ENCODE peak calls at places on chromosomes 5 and 9, in nine cellular contexts. K is CD8-positive, alpha-beta T cell; B is tibial artery; V is choroid plexus epithelial cell; J is hepatocyte; C is HL-60; R is cardiac muscle cell; L is omental fat pad; D is ascending aorta. P is an unnamed sample.

GRCh38 chr9:15867334-15867733 is 314.5 kb downstream of the CCDC171 start:
- DNase-seq in K (no peak), B (no peak), V (no peak), J (no peak), C (no peak), R (no peak), L (no peak), D (no peak), P (no peak)

GRCh38 chr5:143592648-143593047 is 189.2 kb upstream of the NR3C1 start:
- DNase-seq in K (no peak), B (no peak), V (peak; percentile 83), J (no peak), C (no peak), R (peak; percentile 60), L (no peak), D (no peak), P (no peak)

GRCh38 chr5:67209141-67209771 is 12.7 kb upstream of the CD180 start:
- DNase-seq in K (peak; percentile 32), B (no peak), V (peak; percentile 86), J (peak; percentile 86), C (peak; percentile 23), R (peak; percentile 86), L (no peak), D (peak; percentile 81), P (no peak)

GRCh38 chr5:59115345-59115744 is 532.5 kb downstream of the RAB3C start:
- DNase-seq in K (no peak), B (no peak), V (peak; percentile 74), J (no peak), C (no peak), R (peak; percentile 48), L (no peak), D (no peak), P (no peak)

GRCh38 chr9:107597743-107598217 is 108.2 kb upstream of the KLF4 start:
- DNase-seq in K (no peak), B (no peak), V (no peak), J (peak; percentile 60), C (no peak), R (no peak), L (no peak), D (no peak), P (no peak)

GRCh38 chr5:67059747-67060490 is 136.7 kb downstream of the CD180 start:
- DNase-seq in K (no peak), B (no peak), V (peak; percentile 92), J (no peak), C (no peak), R (peak; percentile 74), L (no peak), D (no peak), P (no peak)

GRCh38 chr5:118486647-118487046 is 501.7 kb downstream of the DTWD2 start:
- DNase-seq in K (no peak), B (no peak), V (no peak), J (peak; percentile 7), C (no peak), R (no peak), L (no peak), D (no peak), P (no peak)

GRCh38 chr5:116572375-116573278 is 2.0 kb downstream of the SEMA6A start:
- DNase-seq in K (no peak), B (peak; percentile 65), V (peak; percentile 13), J (peak; percentile 59), C (no peak), R (no peak), L (no peak), D (no peak), P (no peak)

GRCh38 chr9:91346644-91347043 is 15.1 kb downstream of the AUH start:
- DNase-seq in K (no peak), B (no peak), V (peak; percentile 17), J (no peak), C (no peak), R (no peak), L (no peak), D (no peak), P (no peak)

DNA sequence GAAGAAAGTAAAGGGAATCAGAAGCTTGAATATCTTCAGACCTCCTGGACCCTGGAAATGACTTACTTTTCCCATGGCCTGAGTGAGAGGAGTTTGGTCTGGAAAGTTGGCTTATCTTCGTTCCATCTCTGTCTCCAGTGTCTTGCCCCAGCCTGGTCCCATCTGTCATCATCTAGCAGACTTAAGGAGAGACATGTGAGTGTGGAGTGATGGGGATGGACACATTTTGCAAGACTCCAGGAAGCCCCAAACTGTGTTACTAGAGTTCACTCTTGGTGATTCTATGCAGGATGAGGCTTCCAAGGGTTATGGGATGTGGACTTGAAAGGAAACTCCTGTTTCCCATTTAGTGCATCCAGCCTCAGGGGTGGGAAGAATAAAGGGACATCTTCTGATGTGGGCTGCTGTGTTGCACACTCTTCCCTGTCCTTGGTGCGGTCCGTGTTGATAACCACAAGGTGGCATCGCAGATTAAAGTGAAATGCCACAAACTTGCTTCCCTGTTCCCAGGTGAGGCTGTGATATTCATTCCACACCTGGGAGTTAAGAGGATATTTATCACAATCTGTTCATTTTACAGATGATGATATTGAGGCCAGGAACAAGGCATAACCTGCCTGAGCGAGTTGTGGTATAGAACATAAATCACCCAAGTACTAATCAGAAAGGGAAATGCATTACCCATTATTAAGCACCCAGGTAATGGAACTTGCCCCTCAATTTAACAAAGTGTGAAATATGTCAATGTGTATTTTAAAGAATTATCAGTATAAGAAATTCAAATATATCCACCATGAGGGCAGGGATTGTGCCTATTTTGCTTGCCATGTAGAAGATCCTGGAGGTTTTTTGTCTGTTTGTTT is 269.9 kb upstream of the PAPPA start:
- DNase-seq in K (no peak), B (no peak), V (peak; percentile 81), J (peak; percentile 67), C (no peak), R (peak; percentile 65), L (no peak), D (no peak), P (no peak)
- TF ChIP-seq CTCF in K (no peak), B (peak; percentile 39), V (peak; percentile 84), J (peak; percentile 62), C (no peak), R (peak; percentile 73), L (no peak), D (no peak), P (no peak)

GRCh38 chr9:36100532-36100931 is 36.0 kb upstream of the GLIPR2 start:
- DNase-seq in K (no peak), B (no peak), V (no peak), J (no peak), C (no peak), R (peak; percentile 57), L (no peak), D (no peak), P (no peak)
- TF ChIP-seq CTCF in K (no peak), B (no peak), V (peak; percentile 29), J (no peak), C (no peak), R (peak; percentile 14), L (no peak), D (no peak), P (no peak)

GRCh38 chr5:163437309-163438182 is at the start of gene CCNG1:
- DNase-seq in K (peak; percentile 82), B (peak; percentile 97), V (peak; percentile 98), J (peak; percentile 97), C (peak; percentile 75), R (peak; percentile 98), L (peak; percentile 84), D (peak; percentile 97), P (peak; percentile 76)
- TF ChIP-seq CTCF in K (no peak), B (no peak), V (no peak), J (no peak), C (no peak), R (no peak), L (no peak), D (no peak), P (no peak)

GRCh38 chr5:145347026-145347616 is 488.0 kb downstream of the PRELID2 start:
- DNase-seq in K (no peak), B (no peak), V (peak; percentile 94), J (peak; percentile 68), C (no peak), R (peak; percentile 77), L (no peak), D (no peak), P (no peak)
- TF ChIP-seq CTCF in K (no peak), B (peak; percentile 41), V (peak; percentile 93), J (peak; percentile 63), C (peak; percentile 19), R (peak; percentile 80), L (no peak), D (peak; percentile 26), P (no peak)

GRCh38 chr5:142110046-142110531 is 1.5 kb downstream of the NDFIP1 start:
- DNase-seq in K (no peak), B (no peak), V (peak; percentile 41), J (no peak), C (no peak), R (peak; percentile 60), L (no peak), D (peak; percentile 72), P (no peak)
- TF ChIP-seq CTCF in K (no peak), B (no peak), V (peak; percentile 21), J (peak; percentile 20), C (no peak), R (peak; percentile 22), L (no peak), D (no peak), P (no peak)

DNA sequence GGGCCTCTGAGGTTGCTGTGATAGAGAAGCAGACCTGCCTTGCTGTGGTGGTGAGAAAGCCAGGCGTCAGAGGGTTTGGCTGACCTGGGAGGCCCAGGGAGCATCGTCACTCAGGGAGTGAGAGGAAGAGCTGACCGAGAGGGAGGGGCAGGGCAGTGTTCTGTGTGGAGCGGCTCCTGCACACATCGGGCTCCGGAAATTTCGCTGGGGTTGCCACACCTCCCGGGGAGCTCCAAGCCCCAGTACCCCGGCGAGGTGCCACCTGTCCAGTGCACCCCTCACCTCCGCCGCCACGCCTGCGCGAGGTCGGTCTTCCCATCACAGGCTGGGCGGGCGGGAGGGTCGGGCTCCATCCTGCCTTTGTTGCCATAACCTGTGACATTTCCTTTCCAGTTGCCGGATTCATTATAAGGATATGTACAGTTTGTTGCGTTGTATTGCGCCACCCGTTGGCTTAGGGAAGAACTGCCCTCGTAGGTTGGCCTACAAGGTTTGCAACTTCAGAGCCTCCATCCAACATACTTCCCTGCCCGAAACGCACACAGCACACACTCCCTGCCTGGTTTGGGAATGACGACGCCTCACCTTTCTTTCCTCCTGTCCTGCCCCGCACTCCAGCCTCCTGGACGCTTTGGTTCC is 223.2 kb downstream of the CACNA1B start:
- DNase-seq in K (no peak), B (no peak), V (no peak), J (no peak), C (no peak), R (no peak), L (no peak), D (no peak), P (no peak)
- TF ChIP-seq CTCF in K (no peak), B (no peak), V (no peak), J (no peak), C (no peak), R (no peak), L (no peak), D (no peak), P (no peak)